ENCODE peak calls at places on chromosomes 12 and 14, in nine cellular contexts. V, R, A, L, X, K, U, H and G are unnamed samples.

GRCh38 chr14:105151838-105152793 is 16.5 kb downstream of the JAG2 start:
- DNase-seq in V (no peak), R (no peak), A (no peak), L (no peak), X (no peak), K (no peak), U (no peak), H (no peak), G (no peak)

GRCh38 chr12:108120863-108121165 is 8.3 kb upstream of the WSCD2 start:
- DNase-seq in V (no peak), R (no peak), A (no peak), L (no peak), X (no peak), K (no peak), U (no peak), H (no peak), G (no peak)

GRCh38 chr14:20477211-20477876 is 8.1 kb downstream of the PNP start:
- DNase-seq in V (no peak), R (peak), A (peak), L (no peak), X (peak), K (no peak), U (no peak), H (no peak), G (no peak)

GRCh38 chr12:123712780-123713319 is 697 bp downstream of the ATP6V0A2 start:
- DNase-seq in V (no peak), R (no peak), A (no peak), L (no peak), X (no peak), K (no peak), U (no peak), H (no peak), G (no peak)

GRCh38 chr14:61838661-61839060 is 76.4 kb downstream of the SNAPC1 start:
- DNase-seq in V (no peak), R (no peak), A (no peak), L (no peak), X (no peak), K (no peak), U (no peak), H (no peak), G (no peak)

GRCh38 chr12:60501124-60501729 is 905.4 kb downstream of the SLC16A7 start:
- DNase-seq in V (no peak), R (no peak), A (peak), L (no peak), X (peak), K (no peak), U (no peak), H (no peak), G (no peak)

GRCh38 chr12:89280833-89281533 is 71.3 kb downstream of the DUSP6 start:
- DNase-seq in V (no peak), R (no peak), A (peak), L (no peak), X (no peak), K (no peak), U (no peak), H (no peak), G (no peak)

GRCh38 chr12:45655186-45655585 is 74.3 kb upstream of the ARID2 start:
- DNase-seq in V (no peak), R (peak), A (no peak), L (peak), X (peak), K (no peak), U (no peak), H (no peak), G (peak)

GRCh38 chr12:61546296-61546695 is 713.9 kb upstream of the USP15 start:
- DNase-seq in V (no peak), R (no peak), A (no peak), L (no peak), X (no peak), K (peak), U (no peak), H (no peak), G (no peak)

GRCh38 chr12:83389237-83389996 is 702.7 kb downstream of the TMTC2 start:
- DNase-seq in V (no peak), R (peak), A (no peak), L (no peak), X (no peak), K (peak), U (no peak), H (no peak), G (no peak)

GRCh38 chr12:92138626-92139025 is 7.0 kb downstream of the BTG1 start:
- DNase-seq in V (no peak), R (no peak), A (no peak), L (no peak), X (no peak), K (no peak), U (no peak), H (no peak), G (no peak)

GRCh38 chr12:87827638-87828264 is 201.4 kb downstream of the C12orf50 start:
- DNase-seq in V (no peak), R (no peak), A (no peak), L (no peak), X (peak), K (no peak), U (no peak), H (no peak), G (no peak)

GRCh38 chr12:52086366-52086765 is 6.9 kb downstream of the SMIM41 start:
- DNase-seq in V (no peak), R (no peak), A (no peak), L (no peak), X (peak), K (no peak), U (no peak), H (no peak), G (no peak)

GRCh38 chr12:68440068-68440581 is 108.0 kb upstream of the MDM1 start:
- DNase-seq in V (no peak), R (no peak), A (no peak), L (no peak), X (peak), K (no peak), U (peak), H (no peak), G (no peak)